ENCODE peak calls at places on chromosomes 7 and 10, in seven cellular contexts. One of them, this sample, is unnamed.
A peak's percentile ranks its signal among the peaks of the same experiment; 100 is the strongest.

GRCh38 chr10:111221682-111222470 is 145.0 kb downstream of the ADRA2A start:
- DNase-seq in astrocyte of the spinal cord: no peak
- DNase-seq in RWPE1: no peak
- DNase-seq in NB4: no peak
- DNase-seq in astrocyte of the cerebellum: no peak
- DNase-seq in heart left ventricle: no peak
- DNase-seq in SK-N-SH: no peak
- DNase-seq in this sample: no peak

GRCh38 chr7:157974678-157975230 is 612.9 kb downstream of the PTPRN2 start:
- DNase-seq in astrocyte of the spinal cord: no peak
- DNase-seq in RWPE1: no peak
- DNase-seq in NB4: no peak
- DNase-seq in astrocyte of the cerebellum: no peak
- DNase-seq in heart left ventricle: no peak
- DNase-seq in SK-N-SH: no peak
- DNase-seq in this sample: no peak

GRCh38 chr10:88991161-88991899 is 732 bp downstream of the FAS start:
- DNase-seq in astrocyte of the spinal cord: peak; percentile 82
- DNase-seq in RWPE1: peak; percentile 77
- DNase-seq in NB4: peak; percentile 82
- DNase-seq in astrocyte of the cerebellum: peak; percentile 52
- DNase-seq in heart left ventricle: peak; percentile 79
- DNase-seq in SK-N-SH: peak; percentile 74
- DNase-seq in this sample: peak; percentile 33

GRCh38 chr10:71397340-71398212 is 856 bp downstream of the CDH23 start:
- DNase-seq in astrocyte of the spinal cord: no peak
- DNase-seq in RWPE1: no peak
- DNase-seq in NB4: no peak
- DNase-seq in astrocyte of the cerebellum: no peak
- DNase-seq in heart left ventricle: no peak
- DNase-seq in SK-N-SH: peak; percentile 76
- DNase-seq in this sample: no peak

GRCh38 chr10:117551322-117552155 is 9.0 kb downstream of the EMX2 start:
- DNase-seq in astrocyte of the spinal cord: no peak
- DNase-seq in RWPE1: no peak
- DNase-seq in NB4: no peak
- DNase-seq in astrocyte of the cerebellum: no peak
- DNase-seq in heart left ventricle: no peak
- DNase-seq in SK-N-SH: no peak
- DNase-seq in this sample: no peak

GRCh38 chr7:30867483-30867882 is 44.2 kb upstream of the AQP1 start:
- DNase-seq in astrocyte of the spinal cord: no peak
- DNase-seq in RWPE1: no peak
- DNase-seq in NB4: no peak
- DNase-seq in astrocyte of the cerebellum: no peak
- DNase-seq in heart left ventricle: no peak
- DNase-seq in SK-N-SH: no peak
- DNase-seq in this sample: no peak

GRCh38 chr7:94507462-94507861 is 2.1 kb upstream of the CASD1 start:
- DNase-seq in astrocyte of the spinal cord: no peak
- DNase-seq in RWPE1: no peak
- DNase-seq in NB4: no peak
- DNase-seq in astrocyte of the cerebellum: no peak
- DNase-seq in heart left ventricle: no peak
- DNase-seq in SK-N-SH: no peak
- DNase-seq in this sample: no peak

GRCh38 chr10:130193493-130194193 is 57.5 kb downstream of the GLRX3 start:
- DNase-seq in astrocyte of the spinal cord: no peak
- DNase-seq in RWPE1: no peak
- DNase-seq in NB4: no peak
- DNase-seq in astrocyte of the cerebellum: no peak
- DNase-seq in heart left ventricle: no peak
- DNase-seq in SK-N-SH: no peak
- DNase-seq in this sample: no peak

GRCh38 chr7:105932835-105933477 is 30.1 kb upstream of the CDHR3 start:
- DNase-seq in astrocyte of the spinal cord: peak; percentile 77
- DNase-seq in RWPE1: peak; percentile 5
- DNase-seq in NB4: no peak
- DNase-seq in astrocyte of the cerebellum: peak; percentile 59
- DNase-seq in heart left ventricle: peak; percentile 45
- DNase-seq in SK-N-SH: no peak
- DNase-seq in this sample: no peak

GRCh38 chr7:2978403-2978802 is 65.3 kb downstream of the CARD11 start:
- DNase-seq in astrocyte of the spinal cord: no peak
- DNase-seq in RWPE1: no peak
- DNase-seq in NB4: peak; percentile 36
- DNase-seq in astrocyte of the cerebellum: no peak
- DNase-seq in heart left ventricle: no peak
- DNase-seq in SK-N-SH: no peak
- DNase-seq in this sample: no peak

GRCh38 chr10:21398549-21399345 is 126.7 kb downstream of the SKIDA1 start:
- DNase-seq in astrocyte of the spinal cord: peak; percentile 61
- DNase-seq in RWPE1: peak; percentile 80
- DNase-seq in NB4: no peak
- DNase-seq in astrocyte of the cerebellum: no peak
- DNase-seq in heart left ventricle: no peak
- DNase-seq in SK-N-SH: no peak
- DNase-seq in this sample: no peak

GRCh38 chr7:140904081-140904480 is 20.6 kb downstream of the BRAF start:
- DNase-seq in astrocyte of the spinal cord: peak; percentile 12
- DNase-seq in RWPE1: no peak
- DNase-seq in NB4: peak; percentile 29
- DNase-seq in astrocyte of the cerebellum: no peak
- DNase-seq in heart left ventricle: no peak
- DNase-seq in SK-N-SH: no peak
- DNase-seq in this sample: no peak

GRCh38 chr10:126846469-126846868 is 58.8 kb upstream of the DOCK1 start:
- DNase-seq in astrocyte of the spinal cord: no peak
- DNase-seq in RWPE1: no peak
- DNase-seq in NB4: no peak
- DNase-seq in astrocyte of the cerebellum: no peak
- DNase-seq in heart left ventricle: no peak
- DNase-seq in SK-N-SH: no peak
- DNase-seq in this sample: no peak

GRCh38 chr7:98105942-98106544 is 619 bp upstream of the LMTK2 start:
- DNase-seq in astrocyte of the spinal cord: no peak
- DNase-seq in RWPE1: peak; percentile 38
- DNase-seq in NB4: peak; percentile 19
- DNase-seq in astrocyte of the cerebellum: no peak
- DNase-seq in heart left ventricle: no peak
- DNase-seq in SK-N-SH: no peak
- DNase-seq in this sample: peak; percentile 6

GRCh38 chr7:16934947-16935742 is 53.4 kb upstream of the AGR3 start:
- DNase-seq in astrocyte of the spinal cord: no peak
- DNase-seq in RWPE1: no peak
- DNase-seq in NB4: peak; percentile 81
- DNase-seq in astrocyte of the cerebellum: no peak
- DNase-seq in heart left ventricle: no peak
- DNase-seq in SK-N-SH: no peak
- DNase-seq in this sample: peak; percentile 45

GRCh38 chr10:49593564-49593875 is 16.6 kb upstream of the SLC18A3 start:
- DNase-seq in astrocyte of the spinal cord: no peak
- DNase-seq in RWPE1: no peak
- DNase-seq in NB4: no peak
- DNase-seq in astrocyte of the cerebellum: no peak
- DNase-seq in heart left ventricle: no peak
- DNase-seq in SK-N-SH: no peak
- DNase-seq in this sample: no peak

GRCh38 chr10:19917756-19918478 is 101.7 kb downstream of the PLXDC2 start:
- DNase-seq in astrocyte of the spinal cord: peak; percentile 25
- DNase-seq in RWPE1: no peak
- DNase-seq in NB4: no peak
- DNase-seq in astrocyte of the cerebellum: no peak
- DNase-seq in heart left ventricle: no peak
- DNase-seq in SK-N-SH: no peak
- DNase-seq in this sample: no peak

GRCh38 chr7:48875300-48875916 is 48.9 kb upstream of the CDC14C start:
- DNase-seq in astrocyte of the spinal cord: peak; percentile 46
- DNase-seq in RWPE1: peak; percentile 26
- DNase-seq in NB4: peak; percentile 47
- DNase-seq in astrocyte of the cerebellum: peak; percentile 23
- DNase-seq in heart left ventricle: peak; percentile 42
- DNase-seq in SK-N-SH: peak; percentile 11
- DNase-seq in this sample: peak; percentile 71

GRCh38 chr10:102059987-102060386 is 4.0 kb upstream of the ARMH3 start:
- DNase-seq in astrocyte of the spinal cord: no peak
- DNase-seq in RWPE1: no peak
- DNase-seq in NB4: no peak
- DNase-seq in astrocyte of the cerebellum: no peak
- DNase-seq in heart left ventricle: no peak
- DNase-seq in SK-N-SH: no peak
- DNase-seq in this sample: no peak

GRCh38 chr10:7906128-7906527 is 87.8 kb downstream of the TAF3 start:
- DNase-seq in astrocyte of the spinal cord: no peak
- DNase-seq in RWPE1: no peak
- DNase-seq in NB4: no peak
- DNase-seq in astrocyte of the cerebellum: no peak
- DNase-seq in heart left ventricle: no peak
- DNase-seq in SK-N-SH: no peak
- DNase-seq in this sample: no peak

GRCh38 chr10:68212721-68213352 is 19.1 kb downstream of the ATOH7 start:
- DNase-seq in astrocyte of the spinal cord: peak; percentile 41
- DNase-seq in RWPE1: peak; percentile 34
- DNase-seq in NB4: peak; percentile 60
- DNase-seq in astrocyte of the cerebellum: peak; percentile 29
- DNase-seq in heart left ventricle: no peak
- DNase-seq in SK-N-SH: peak; percentile 37
- DNase-seq in this sample: no peak

GRCh38 chr10:72308320-72308987 is 34.7 kb downstream of the DDIT4 start:
- DNase-seq in astrocyte of the spinal cord: peak; percentile 81
- DNase-seq in RWPE1: no peak
- DNase-seq in NB4: peak; percentile 93
- DNase-seq in astrocyte of the cerebellum: no peak
- DNase-seq in heart left ventricle: peak; percentile 87
- DNase-seq in SK-N-SH: peak; percentile 78
- DNase-seq in this sample: peak; percentile 80

GRCh38 chr10:81081887-81082620 is 544.4 kb downstream of the SH2D4B start:
- DNase-seq in astrocyte of the spinal cord: no peak
- DNase-seq in RWPE1: no peak
- DNase-seq in NB4: peak; percentile 52
- DNase-seq in astrocyte of the cerebellum: no peak
- DNase-seq in heart left ventricle: no peak
- DNase-seq in SK-N-SH: no peak
- DNase-seq in this sample: no peak
- TF ChIP-seq CTCF in astrocyte of the spinal cord: no peak
- TF ChIP-seq CTCF in RWPE1: no peak
- TF ChIP-seq CTCF in NB4: peak; percentile 53
- TF ChIP-seq CTCF in astrocyte of the cerebellum: no peak
- TF ChIP-seq CTCF in heart left ventricle: no peak
- TF ChIP-seq CTCF in SK-N-SH: no peak
- TF ChIP-seq CTCF in this sample: peak; percentile 29

GRCh38 chr10:94496010-94496409 is 49.6 kb upstream of the HELLS start:
- DNase-seq in astrocyte of the spinal cord: peak; percentile 30
- DNase-seq in RWPE1: no peak
- DNase-seq in NB4: no peak
- DNase-seq in astrocyte of the cerebellum: no peak
- DNase-seq in heart left ventricle: no peak
- DNase-seq in SK-N-SH: no peak
- DNase-seq in this sample: no peak

GRCh38 chr10:94496646-94497045 is 48.9 kb upstream of the HELLS start:
- DNase-seq in astrocyte of the spinal cord: no peak
- DNase-seq in RWPE1: no peak
- DNase-seq in NB4: no peak
- DNase-seq in astrocyte of the cerebellum: no peak
- DNase-seq in heart left ventricle: no peak
- DNase-seq in SK-N-SH: no peak
- DNase-seq in this sample: no peak

DNA sequence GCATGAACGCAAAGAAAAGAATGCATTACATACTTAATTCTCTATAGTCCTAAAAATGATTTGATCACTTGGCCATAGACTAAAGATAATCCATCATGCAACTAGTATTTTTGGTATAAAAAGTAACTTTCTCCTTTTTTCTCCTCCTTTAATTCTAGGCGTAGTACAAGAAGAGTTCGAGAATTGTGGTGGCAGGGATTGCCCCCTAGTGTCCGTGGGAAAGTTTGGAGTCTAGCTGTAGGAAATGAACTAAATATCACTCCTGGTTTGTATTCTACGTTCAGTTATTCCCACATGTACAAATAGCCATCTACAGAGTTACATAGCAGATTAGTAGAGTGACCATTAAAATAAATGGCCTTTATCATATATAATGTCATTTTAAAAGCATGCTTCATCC is 45.5 kb upstream of the HELLS start:
- DNase-seq in astrocyte of the spinal cord: peak; percentile 16
- DNase-seq in RWPE1: peak; percentile 7
- DNase-seq in NB4: peak; percentile 12
- DNase-seq in astrocyte of the cerebellum: no peak
- DNase-seq in heart left ventricle: no peak
- DNase-seq in SK-N-SH: peak; percentile 15
- DNase-seq in this sample: no peak
- TF ChIP-seq CTCF in astrocyte of the spinal cord: peak; percentile 64
- TF ChIP-seq CTCF in RWPE1: no peak
- TF ChIP-seq CTCF in NB4: peak; percentile 44
- TF ChIP-seq CTCF in astrocyte of the cerebellum: peak; percentile 64
- TF ChIP-seq CTCF in heart left ventricle: peak; percentile 10
- TF ChIP-seq CTCF in SK-N-SH: peak; percentile 54
- TF ChIP-seq CTCF in this sample: peak; percentile 11

DNA sequence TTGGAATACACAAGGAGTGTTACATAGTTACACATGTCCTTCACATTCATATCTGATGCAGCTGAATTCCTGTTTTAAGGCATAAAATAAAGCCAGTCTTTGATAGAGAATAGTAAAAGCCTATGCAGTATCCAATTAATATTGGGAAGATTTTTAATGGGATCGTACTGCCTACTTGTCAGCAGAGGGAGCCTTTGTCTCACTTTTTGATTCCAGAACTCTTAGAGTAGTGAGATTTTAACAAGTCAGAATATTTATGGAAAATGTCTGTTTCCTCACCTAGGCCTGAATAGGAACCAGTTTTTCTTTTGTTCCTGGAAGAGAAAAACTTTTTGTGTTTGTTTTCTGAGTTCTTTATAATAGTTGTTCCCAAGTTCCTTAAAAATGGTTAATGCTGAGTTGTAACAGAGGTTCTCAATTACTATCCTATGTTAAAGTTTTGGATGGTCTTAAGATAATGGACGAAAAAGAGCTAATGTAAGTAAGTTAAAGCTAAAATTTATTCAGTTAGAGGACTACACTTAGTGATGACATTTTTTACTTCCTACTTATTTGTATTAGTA is 114.0 kb downstream of the BBS9 start:
- DNase-seq in astrocyte of the spinal cord: peak; percentile 64
- DNase-seq in RWPE1: peak; percentile 55
- DNase-seq in NB4: peak; percentile 61
- DNase-seq in astrocyte of the cerebellum: peak; percentile 57
- DNase-seq in heart left ventricle: no peak
- DNase-seq in SK-N-SH: peak; percentile 57
- DNase-seq in this sample: peak; percentile 15
- TF ChIP-seq CTCF in astrocyte of the spinal cord: peak; percentile 60
- TF ChIP-seq CTCF in RWPE1: peak; percentile 77
- TF ChIP-seq CTCF in NB4: peak; percentile 58
- TF ChIP-seq CTCF in astrocyte of the cerebellum: peak; percentile 64
- TF ChIP-seq CTCF in heart left ventricle: peak; percentile 71
- TF ChIP-seq CTCF in SK-N-SH: peak; percentile 97
- TF ChIP-seq CTCF in this sample: peak; percentile 79

GRCh38 chr10:64091889-64092288 is 570.7 kb downstream of the REEP3 start:
- DNase-seq in astrocyte of the spinal cord: no peak
- DNase-seq in RWPE1: peak; percentile 18
- DNase-seq in NB4: peak; percentile 37
- DNase-seq in astrocyte of the cerebellum: no peak
- DNase-seq in heart left ventricle: no peak
- DNase-seq in SK-N-SH: peak; percentile 21
- DNase-seq in this sample: peak; percentile 41
- TF ChIP-seq CTCF in astrocyte of the spinal cord: peak; percentile 11
- TF ChIP-seq CTCF in RWPE1: peak; percentile 10
- TF ChIP-seq CTCF in NB4: peak; percentile 31
- TF ChIP-seq CTCF in astrocyte of the cerebellum: peak; percentile 40
- TF ChIP-seq CTCF in heart left ventricle: peak; percentile 16
- TF ChIP-seq CTCF in SK-N-SH: peak; percentile 52
- TF ChIP-seq CTCF in this sample: peak; percentile 48